ENCODE peak calls at places on chromosomes 7 and 10, in nine cellular contexts. P is right atrium auricular region, L is WTC11, T is upper lobe of right lung, N is GM12865, Q is nephron progenitor cell, B is PC-9, J is kidney, W is choroid plexus epithelial cell. I is an unnamed sample.
A peak's percentile ranks its signal among the peaks of the same experiment; 100 is the strongest.

GRCh38 chr10:99832439-99832838 is 50.0 kb downstream of the ABCC2 start:
- DNase-seq in P (no peak), L (no peak), T (no peak), N (no peak), Q (no peak), B (no peak), J (no peak), W (no peak), I (no peak)

GRCh38 chr7:1418505-1419309 is 40.6 kb downstream of the MICALL2 start:
- DNase-seq in P (no peak), L (peak; percentile 79), T (no peak), N (no peak), Q (no peak), B (no peak), J (no peak), W (peak; percentile 15), I (no peak)

GRCh38 chr10:123154943-123155505 is 822 bp downstream of the BUB3 start:
- DNase-seq in P (no peak), L (no peak), T (peak; percentile 72), N (no peak), Q (no peak), B (peak; percentile 19), J (no peak), W (peak; percentile 56), I (no peak)

GRCh38 chr7:95404316-95404715 is 8.1 kb upstream of the PON3 start:
- DNase-seq in P (no peak), L (no peak), T (no peak), N (no peak), Q (no peak), B (no peak), J (no peak), W (peak; percentile 16), I (no peak)

GRCh38 chr7:68706291-68706690 is 892.0 kb upstream of the AUTS2 start:
- DNase-seq in P (no peak), L (no peak), T (no peak), N (no peak), Q (no peak), B (peak; percentile 27), J (no peak), W (peak; percentile 85), I (no peak)

GRCh38 chr10:130341325-130341724 is 205.1 kb downstream of the GLRX3 start:
- DNase-seq in P (peak; percentile 21), L (no peak), T (no peak), N (no peak), Q (peak; percentile 66), B (no peak), J (peak; percentile 25), W (no peak), I (no peak)

GRCh38 chr10:70480254-70480861 is 1.8 kb downstream of the PALD1 start:
- DNase-seq in P (no peak), L (no peak), T (no peak), N (peak; percentile 52), Q (no peak), B (no peak), J (no peak), W (no peak), I (peak; percentile 52)

GRCh38 chr7:43108255-43109011 is 4.0 kb upstream of the HECW1 start:
- DNase-seq in P (peak; percentile 67), L (peak; percentile 93), T (peak; percentile 83), N (peak; percentile 74), Q (peak; percentile 87), B (peak; percentile 54), J (peak; percentile 85), W (peak; percentile 80), I (peak; percentile 68)

GRCh38 chr7:128430207-128430606 is 20.4 kb upstream of the IMPDH1 start:
- DNase-seq in P (no peak), L (no peak), T (no peak), N (no peak), Q (no peak), B (no peak), J (no peak), W (no peak), I (no peak)
- TF ChIP-seq CTCF in P (no peak), L (no peak), T (no peak), N (no peak), Q (no peak), B (no peak), J (no peak), W (no peak), I (no peak)

GRCh38 chr10:43314626-43315025 is 47.8 kb upstream of the RASGEF1A start:
- DNase-seq in P (no peak), L (no peak), T (peak; percentile 49), N (no peak), Q (no peak), B (no peak), J (no peak), W (no peak), I (no peak)
- TF ChIP-seq CTCF in P (no peak), L (no peak), T (no peak), N (no peak), Q (no peak), B (no peak), J (no peak), W (no peak), I (no peak)

GRCh38 chr10:78028438-78029293 is 649 bp downstream of the POLR3A start:
- DNase-seq in P (peak; percentile 61), L (peak; percentile 19), T (no peak), N (peak; percentile 42), Q (peak; percentile 34), B (no peak), J (no peak), W (peak; percentile 64), I (no peak)
- TF ChIP-seq CTCF in P (no peak), L (no peak), T (no peak), N (no peak), Q (no peak), B (no peak), J (no peak), W (no peak), I (no peak)

DNA sequence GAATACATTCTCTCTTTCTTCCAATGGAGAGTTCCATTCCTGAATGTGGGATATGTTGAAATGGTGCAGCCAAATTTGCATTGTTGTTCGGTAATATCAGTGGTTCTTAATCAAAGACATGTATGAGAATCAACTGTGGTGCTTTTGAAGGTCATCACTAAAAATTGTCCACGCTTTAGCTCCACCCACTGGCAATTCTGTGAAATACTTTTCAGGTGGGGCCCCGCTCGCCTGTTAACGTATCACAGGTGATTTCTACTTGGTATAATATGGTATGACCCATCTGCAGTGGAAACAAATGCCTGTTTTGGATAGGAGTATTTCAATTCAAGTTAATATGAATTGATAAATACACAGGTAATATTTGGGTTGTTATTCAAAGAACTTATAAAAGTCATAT is 178.4 kb downstream of the NSUN6 start:
- DNase-seq in P (no peak), L (peak; percentile 21), T (no peak), N (peak; percentile 21), Q (no peak), B (no peak), J (no peak), W (no peak), I (no peak)
- TF ChIP-seq CTCF in P (peak; percentile 47), L (no peak), T (peak; percentile 13), N (peak; percentile 1), Q (no peak), B (peak; percentile 18), J (peak; percentile 36), W (peak; percentile 14), I (peak; percentile 46)

GRCh38 chr7:158023157-158023556 is 564.5 kb downstream of the PTPRN2 start:
- DNase-seq in P (peak; percentile 51), L (no peak), T (no peak), N (no peak), Q (no peak), B (no peak), J (peak; percentile 29), W (no peak), I (no peak)

GRCh38 chr7:158022601-158023000 is 565.0 kb downstream of the PTPRN2 start:
- DNase-seq in P (no peak), L (no peak), T (peak; percentile 21), N (no peak), Q (no peak), B (no peak), J (peak; percentile 15), W (no peak), I (no peak)

GRCh38 chr7:158024351-158024715 is 563.3 kb downstream of the PTPRN2 start:
- DNase-seq in P (peak; percentile 55), L (no peak), T (peak; percentile 27), N (no peak), Q (no peak), B (no peak), J (peak; percentile 30), W (no peak), I (no peak)

GRCh38 chr7:158024881-158025280 is 562.7 kb downstream of the PTPRN2 start:
- DNase-seq in P (peak; percentile 11), L (no peak), T (peak; percentile 3), N (no peak), Q (no peak), B (no peak), J (no peak), W (no peak), I (no peak)

GRCh38 chr7:158023563-158024350 is 563.9 kb downstream of the PTPRN2 start:
- DNase-seq in P (peak; percentile 51), L (no peak), T (peak; percentile 13), N (no peak), Q (no peak), B (no peak), J (peak; percentile 65), W (no peak), I (no peak)
- TF ChIP-seq CTCF in P (no peak), L (no peak), T (no peak), N (no peak), Q (no peak), B (no peak), J (no peak), W (no peak), I (no peak)